ENCODE peak calls at places on chromosomes 11 and 22, in four cellular contexts. One of them, this sample, is unnamed.
A peak's percentile ranks its signal among the peaks of the same experiment; 100 is the strongest.

GRCh38 chr11:12539570-12539969 is 134.7 kb upstream of the TEAD1 start:
- DNase-seq in uterus: no peak
- DNase-seq in activated CD4-positive, alpha-beta T cell treated with anti-CD3 and anti-CD28 coated beads for 24 hours: no peak
- DNase-seq in stimulated activated CD8-positive, alpha-beta memory T cell treated with anti-CD3 and anti-CD28 coated beads, Interleukin-15, amount 100 ng/mL, for 4 hours: no peak
- DNase-seq in this sample: peak; percentile 89

GRCh38 chr22:21829523-21829922 is 37.9 kb downstream of the MAPK1 start:
- DNase-seq in uterus: no peak
- DNase-seq in activated CD4-positive, alpha-beta T cell treated with anti-CD3 and anti-CD28 coated beads for 24 hours: no peak
- DNase-seq in stimulated activated CD8-positive, alpha-beta memory T cell treated with anti-CD3 and anti-CD28 coated beads, Interleukin-15, amount 100 ng/mL, for 4 hours: no peak
- DNase-seq in this sample: no peak

GRCh38 chr22:30869996-30870395 is 98.6 kb downstream of the MORC2 start:
- DNase-seq in uterus: no peak
- DNase-seq in activated CD4-positive, alpha-beta T cell treated with anti-CD3 and anti-CD28 coated beads for 24 hours: no peak
- DNase-seq in stimulated activated CD8-positive, alpha-beta memory T cell treated with anti-CD3 and anti-CD28 coated beads, Interleukin-15, amount 100 ng/mL, for 4 hours: no peak
- DNase-seq in this sample: no peak

GRCh38 chr22:22533863-22534262 is 13.8 kb upstream of the ZNF280A start:
- DNase-seq in uterus: no peak
- DNase-seq in activated CD4-positive, alpha-beta T cell treated with anti-CD3 and anti-CD28 coated beads for 24 hours: no peak
- DNase-seq in stimulated activated CD8-positive, alpha-beta memory T cell treated with anti-CD3 and anti-CD28 coated beads, Interleukin-15, amount 100 ng/mL, for 4 hours: no peak
- DNase-seq in this sample: no peak

GRCh38 chr22:23305922-23306374 is 125.6 kb downstream of the BCR start:
- DNase-seq in uterus: peak; percentile 54
- DNase-seq in activated CD4-positive, alpha-beta T cell treated with anti-CD3 and anti-CD28 coated beads for 24 hours: no peak
- DNase-seq in stimulated activated CD8-positive, alpha-beta memory T cell treated with anti-CD3 and anti-CD28 coated beads, Interleukin-15, amount 100 ng/mL, for 4 hours: no peak
- DNase-seq in this sample: no peak

GRCh38 chr11:59285716-59286260 is 72.9 kb upstream of the OR5AN1 start:
- DNase-seq in uterus: no peak
- DNase-seq in activated CD4-positive, alpha-beta T cell treated with anti-CD3 and anti-CD28 coated beads for 24 hours: no peak
- DNase-seq in stimulated activated CD8-positive, alpha-beta memory T cell treated with anti-CD3 and anti-CD28 coated beads, Interleukin-15, amount 100 ng/mL, for 4 hours: no peak
- DNase-seq in this sample: no peak

GRCh38 chr11:59894616-59895015 is 16.0 kb downstream of the OOSP3 start:
- DNase-seq in uterus: no peak
- DNase-seq in activated CD4-positive, alpha-beta T cell treated with anti-CD3 and anti-CD28 coated beads for 24 hours: no peak
- DNase-seq in stimulated activated CD8-positive, alpha-beta memory T cell treated with anti-CD3 and anti-CD28 coated beads, Interleukin-15, amount 100 ng/mL, for 4 hours: no peak
- DNase-seq in this sample: no peak

GRCh38 chr22:27274770-27275449 is 526.6 kb downstream of the MN1 start:
- DNase-seq in uterus: no peak
- DNase-seq in activated CD4-positive, alpha-beta T cell treated with anti-CD3 and anti-CD28 coated beads for 24 hours: no peak
- DNase-seq in stimulated activated CD8-positive, alpha-beta memory T cell treated with anti-CD3 and anti-CD28 coated beads, Interleukin-15, amount 100 ng/mL, for 4 hours: no peak
- DNase-seq in this sample: no peak

GRCh38 chr11:71283960-71284359 is 31.6 kb upstream of the SHANK2 start:
- DNase-seq in uterus: no peak
- DNase-seq in activated CD4-positive, alpha-beta T cell treated with anti-CD3 and anti-CD28 coated beads for 24 hours: no peak
- DNase-seq in stimulated activated CD8-positive, alpha-beta memory T cell treated with anti-CD3 and anti-CD28 coated beads, Interleukin-15, amount 100 ng/mL, for 4 hours: no peak
- DNase-seq in this sample: no peak

GRCh38 chr22:48031589-48031988 is 1269.1 kb downstream of the TBC1D22A start:
- DNase-seq in uterus: no peak
- DNase-seq in activated CD4-positive, alpha-beta T cell treated with anti-CD3 and anti-CD28 coated beads for 24 hours: no peak
- DNase-seq in stimulated activated CD8-positive, alpha-beta memory T cell treated with anti-CD3 and anti-CD28 coated beads, Interleukin-15, amount 100 ng/mL, for 4 hours: no peak
- DNase-seq in this sample: no peak

GRCh38 chr11:126157326-126158030 is 54.0 kb downstream of the RPUSD4 start:
- DNase-seq in uterus: no peak
- DNase-seq in activated CD4-positive, alpha-beta T cell treated with anti-CD3 and anti-CD28 coated beads for 24 hours: no peak
- DNase-seq in stimulated activated CD8-positive, alpha-beta memory T cell treated with anti-CD3 and anti-CD28 coated beads, Interleukin-15, amount 100 ng/mL, for 4 hours: no peak
- DNase-seq in this sample: no peak

GRCh38 chr11:116215471-116216113 is 557.2 kb downstream of the BUD13 start:
- DNase-seq in uterus: no peak
- DNase-seq in activated CD4-positive, alpha-beta T cell treated with anti-CD3 and anti-CD28 coated beads for 24 hours: no peak
- DNase-seq in stimulated activated CD8-positive, alpha-beta memory T cell treated with anti-CD3 and anti-CD28 coated beads, Interleukin-15, amount 100 ng/mL, for 4 hours: no peak
- DNase-seq in this sample: no peak

GRCh38 chr11:61023086-61024035 is 51.9 kb downstream of the CD6 start:
- DNase-seq in uterus: no peak
- DNase-seq in activated CD4-positive, alpha-beta T cell treated with anti-CD3 and anti-CD28 coated beads for 24 hours: peak; percentile 59
- DNase-seq in stimulated activated CD8-positive, alpha-beta memory T cell treated with anti-CD3 and anti-CD28 coated beads, Interleukin-15, amount 100 ng/mL, for 4 hours: peak; percentile 51
- DNase-seq in this sample: no peak

GRCh38 chr11:59802639-59803176 is 7.9 kb downstream of the MRPL16 start:
- DNase-seq in uterus: no peak
- DNase-seq in activated CD4-positive, alpha-beta T cell treated with anti-CD3 and anti-CD28 coated beads for 24 hours: no peak
- DNase-seq in stimulated activated CD8-positive, alpha-beta memory T cell treated with anti-CD3 and anti-CD28 coated beads, Interleukin-15, amount 100 ng/mL, for 4 hours: peak; percentile 10
- DNase-seq in this sample: no peak

GRCh38 chr22:45709004-45709739 is 37.5 kb downstream of the ATXN10 start:
- DNase-seq in uterus: no peak
- DNase-seq in activated CD4-positive, alpha-beta T cell treated with anti-CD3 and anti-CD28 coated beads for 24 hours: no peak
- DNase-seq in stimulated activated CD8-positive, alpha-beta memory T cell treated with anti-CD3 and anti-CD28 coated beads, Interleukin-15, amount 100 ng/mL, for 4 hours: no peak
- DNase-seq in this sample: peak; percentile 76

GRCh38 chr22:42459273-42460040 is 27.3 kb upstream of the NFAM1 start:
- DNase-seq in uterus: no peak
- DNase-seq in activated CD4-positive, alpha-beta T cell treated with anti-CD3 and anti-CD28 coated beads for 24 hours: no peak
- DNase-seq in stimulated activated CD8-positive, alpha-beta memory T cell treated with anti-CD3 and anti-CD28 coated beads, Interleukin-15, amount 100 ng/mL, for 4 hours: no peak
- DNase-seq in this sample: no peak

GRCh38 chr11:31509017-31509411 is 408 bp downstream of the IMMP1L start:
- DNase-seq in uterus: no peak
- DNase-seq in activated CD4-positive, alpha-beta T cell treated with anti-CD3 and anti-CD28 coated beads for 24 hours: no peak
- DNase-seq in stimulated activated CD8-positive, alpha-beta memory T cell treated with anti-CD3 and anti-CD28 coated beads, Interleukin-15, amount 100 ng/mL, for 4 hours: no peak
- DNase-seq in this sample: no peak

GRCh38 chr11:96015911-96016565 is 92.1 kb upstream of the MTMR2 start:
- DNase-seq in uterus: no peak
- DNase-seq in activated CD4-positive, alpha-beta T cell treated with anti-CD3 and anti-CD28 coated beads for 24 hours: no peak
- DNase-seq in stimulated activated CD8-positive, alpha-beta memory T cell treated with anti-CD3 and anti-CD28 coated beads, Interleukin-15, amount 100 ng/mL, for 4 hours: no peak
- DNase-seq in this sample: no peak

GRCh38 chr22:37229012-37229804 is 14.9 kb downstream of the RAC2 start:
- DNase-seq in uterus: no peak
- DNase-seq in activated CD4-positive, alpha-beta T cell treated with anti-CD3 and anti-CD28 coated beads for 24 hours: no peak
- DNase-seq in stimulated activated CD8-positive, alpha-beta memory T cell treated with anti-CD3 and anti-CD28 coated beads, Interleukin-15, amount 100 ng/mL, for 4 hours: no peak
- DNase-seq in this sample: peak; percentile 67

GRCh38 chr22:40426671-40427070 is 56.3 kb downstream of the SGSM3 start:
- DNase-seq in uterus: no peak
- DNase-seq in activated CD4-positive, alpha-beta T cell treated with anti-CD3 and anti-CD28 coated beads for 24 hours: no peak
- DNase-seq in stimulated activated CD8-positive, alpha-beta memory T cell treated with anti-CD3 and anti-CD28 coated beads, Interleukin-15, amount 100 ng/mL, for 4 hours: no peak
- DNase-seq in this sample: peak; percentile 54

GRCh38 chr11:130400793-130401483 is 27.5 kb downstream of the ADAMTS8 start:
- DNase-seq in uterus: no peak
- DNase-seq in activated CD4-positive, alpha-beta T cell treated with anti-CD3 and anti-CD28 coated beads for 24 hours: no peak
- DNase-seq in stimulated activated CD8-positive, alpha-beta memory T cell treated with anti-CD3 and anti-CD28 coated beads, Interleukin-15, amount 100 ng/mL, for 4 hours: no peak
- DNase-seq in this sample: peak; percentile 54

GRCh38 chr22:36568846-36569245 is 39.9 kb upstream of the EIF3D start:
- DNase-seq in uterus: no peak
- DNase-seq in activated CD4-positive, alpha-beta T cell treated with anti-CD3 and anti-CD28 coated beads for 24 hours: no peak
- DNase-seq in stimulated activated CD8-positive, alpha-beta memory T cell treated with anti-CD3 and anti-CD28 coated beads, Interleukin-15, amount 100 ng/mL, for 4 hours: no peak
- DNase-seq in this sample: no peak

This sample was measured in GM04504.